ENCODE peak calls at places on chromosomes 5 and 9, in four cellular contexts. C is GM23338, O is heart right ventricle, Q is cardiac fibroblast. Z is an unnamed sample.

GRCh38 chr9:113772121-113772885 is 103.8 kb upstream of the ZNF618 start:
- DNase-seq in C (no peak), O (no peak), Q (peak), Z (no peak)

GRCh38 chr5:37754976-37755375 is 84.9 kb downstream of the GDNF start:
- DNase-seq in C (no peak), O (no peak), Q (no peak), Z (no peak)

GRCh38 chr5:665956-666711 is 27.0 kb downstream of the TPPP start:
- DNase-seq in C (no peak), O (no peak), Q (no peak), Z (no peak)

GRCh38 chr5:105506692-105507277 is 1944.2 kb upstream of the NUDT12 start:
- DNase-seq in C (peak), O (no peak), Q (peak), Z (no peak)

GRCh38 chr9:121369595-121370265 is at the start of gene STOM:
- DNase-seq in C (peak), O (peak), Q (peak), Z (no peak)

GRCh38 chr9:114613919-114614318 is 2.8 kb downstream of the TMEM268 start:
- DNase-seq in C (no peak), O (no peak), Q (no peak), Z (no peak)

GRCh38 chr5:66666778-66667177 is 70.6 kb downstream of the MAST4 start:
- DNase-seq in C (peak), O (peak), Q (no peak), Z (no peak)

GRCh38 chr5:14399054-14399657 is 182.4 kb upstream of the OTULINL start:
- DNase-seq in C (peak), O (no peak), Q (peak), Z (no peak)

GRCh38 chr5:62030326-62030725 is 275.7 kb upstream of the KIF2A start:
- DNase-seq in C (no peak), O (no peak), Q (no peak), Z (no peak)

GRCh38 chr5:150562832-150563231 is 54.9 kb downstream of the NDST1 start:
- DNase-seq in C (peak), O (no peak), Q (peak), Z (no peak)

GRCh38 chr9:114089206-114089840 is 9.8 kb downstream of the KIF12 start:
- DNase-seq in C (no peak), O (no peak), Q (no peak), Z (no peak)

GRCh38 chr9:89935115-89935514 is 330.3 kb downstream of the GADD45G start:
- DNase-seq in C (no peak), O (no peak), Q (no peak), Z (no peak)

GRCh38 chr9:122374885-122375420 is 4.1 kb downstream of the PTGS1 start:
- DNase-seq in C (peak), O (peak), Q (peak), Z (no peak)

GRCh38 chr5:173830421-173830820 is 57.7 kb upstream of the CPEB4 start:
- DNase-seq in C (no peak), O (no peak), Q (no peak), Z (no peak)

GRCh38 chr9:134461436-134461982 is 135.3 kb downstream of the RXRA start:
- DNase-seq in C (no peak), O (no peak), Q (peak), Z (no peak)

GRCh38 chr9:122904466-122904822 is 715 bp downstream of the RC3H2 start:
- DNase-seq in C (peak), O (no peak), Q (peak), Z (peak)

GRCh38 chr5:59893436-59894227 is at the start of gene PDE4D:
- DNase-seq in C (peak), O (peak), Q (peak), Z (no peak)

GRCh38 chr9:111937781-111938426 is 41.3 kb downstream of the UGCG start:
- DNase-seq in C (no peak), O (peak), Q (peak), Z (peak)

GRCh38 chr5:136192526-136193395 is at the start of gene SMIM32:
- DNase-seq in C (peak), O (no peak), Q (peak), Z (no peak)

GRCh38 chr5:168727547-168728120 is 148.5 kb upstream of the PANK3 start:
- DNase-seq in C (no peak), O (no peak), Q (no peak), Z (no peak)

GRCh38 chr9:89519393-89519805 is 21.5 kb upstream of the SEMA4D start:
- DNase-seq in C (no peak), O (no peak), Q (peak), Z (no peak)

GRCh38 chr9:87336914-87337333 is 160.7 kb upstream of the DAPK1 start:
- DNase-seq in C (peak), O (no peak), Q (peak), Z (no peak)

GRCh38 chr9:128702949-128703615 is 779 bp downstream of the PKN3 start:
- DNase-seq in C (peak), O (peak), Q (no peak), Z (no peak)

GRCh38 chr5:125578551-125578950 is 832.1 kb upstream of the ZNF608 start:
- DNase-seq in C (no peak), O (no peak), Q (no peak), Z (no peak)

GRCh38 chr5:125576823-125577222 is 830.4 kb upstream of the ZNF608 start:
- DNase-seq in C (no peak), O (no peak), Q (no peak), Z (no peak)

GRCh38 chr5:125575561-125576504 is 829.4 kb upstream of the ZNF608 start:
- DNase-seq in C (peak), O (no peak), Q (no peak), Z (no peak)
- TF ChIP-seq CTCF in C (peak), O (no peak), Q (no peak), Z (no peak)

GRCh38 chr5:180205936-180206335 is 3.1 kb downstream of the RASGEF1C start:
- DNase-seq in C (no peak), O (no peak), Q (no peak), Z (no peak)

GRCh38 chr5:180206993-180207392 is 2.0 kb downstream of the RASGEF1C start:
- DNase-seq in C (no peak), O (no peak), Q (no peak), Z (no peak)

GRCh38 chr5:180202939-180203573 is 6.0 kb downstream of the RASGEF1C start:
- DNase-seq in C (no peak), O (no peak), Q (peak), Z (no peak)

GRCh38 chr5:180201051-180201987 is 7.7 kb downstream of the RASGEF1C start:
- DNase-seq in C (peak), O (no peak), Q (peak), Z (no peak)

DNA sequence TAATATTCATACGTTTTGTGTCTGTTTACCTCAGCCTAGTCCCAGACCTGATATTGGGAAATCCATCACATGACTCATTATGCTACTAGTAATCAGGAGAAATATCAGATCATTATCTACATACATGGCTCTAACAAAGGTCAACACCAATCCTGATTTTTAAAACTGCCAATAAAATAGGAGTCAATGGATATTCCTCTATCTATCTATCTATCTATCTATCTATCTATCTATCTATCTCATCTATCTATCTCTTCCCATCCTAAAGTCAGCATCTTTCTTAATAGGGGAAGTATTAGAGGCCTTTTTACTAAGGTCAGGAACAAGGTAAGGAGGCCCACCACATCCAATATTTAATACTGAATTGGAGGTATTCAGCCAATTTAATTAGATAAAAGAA is 4.6 kb downstream of the RASGEF1C start:
- DNase-seq in C (no peak), O (no peak), Q (no peak), Z (no peak)
- TF ChIP-seq CTCF in C (no peak), O (no peak), Q (no peak), Z (no peak)

GRCh38 chr5:117077142-117077541 is 502.5 kb upstream of the SEMA6A start:
- DNase-seq in C (peak), O (no peak), Q (peak), Z (no peak)
- TF ChIP-seq CTCF in C (peak), O (no peak), Q (peak), Z (no peak)

GRCh38 chr5:165334186-165334585 is 1828.8 kb downstream of the MAT2B start:
- DNase-seq in C (no peak), O (no peak), Q (no peak), Z (no peak)
- TF ChIP-seq CTCF in C (no peak), O (no peak), Q (no peak), Z (no peak)

GRCh38 chr5:149237662-149238061 is 34.0 kb upstream of the AFAP1L1 start:
- DNase-seq in C (peak), O (no peak), Q (no peak), Z (no peak)

GRCh38 chr5:149240354-149240998 is 31.2 kb upstream of the AFAP1L1 start:
- DNase-seq in C (no peak), O (peak), Q (no peak), Z (peak)

GRCh38 chr5:149239917-149240316 is 31.7 kb upstream of the AFAP1L1 start:
- DNase-seq in C (no peak), O (no peak), Q (no peak), Z (no peak)

GRCh38 chr5:149235841-149236240 is 35.8 kb upstream of the AFAP1L1 start:
- DNase-seq in C (no peak), O (peak), Q (no peak), Z (no peak)

GRCh38 chr5:149238540-149238939 is 33.1 kb upstream of the AFAP1L1 start:
- DNase-seq in C (no peak), O (no peak), Q (no peak), Z (no peak)
- TF ChIP-seq CTCF in C (peak), O (no peak), Q (no peak), Z (no peak)

GRCh38 chr5:7473115-7473514 is 77.2 kb downstream of the ADCY2 start:
- DNase-seq in C (no peak), O (no peak), Q (no peak), Z (no peak)

GRCh38 chr5:7473668-7474215 is 77.8 kb downstream of the ADCY2 start:
- DNase-seq in C (peak), O (no peak), Q (no peak), Z (no peak)

GRCh38 chr5:7471710-7472109 is 75.8 kb downstream of the ADCY2 start:
- DNase-seq in C (no peak), O (no peak), Q (no peak), Z (no peak)

GRCh38 chr5:7478459-7478858 is 82.5 kb downstream of the ADCY2 start:
- DNase-seq in C (no peak), O (no peak), Q (no peak), Z (no peak)

DNA sequence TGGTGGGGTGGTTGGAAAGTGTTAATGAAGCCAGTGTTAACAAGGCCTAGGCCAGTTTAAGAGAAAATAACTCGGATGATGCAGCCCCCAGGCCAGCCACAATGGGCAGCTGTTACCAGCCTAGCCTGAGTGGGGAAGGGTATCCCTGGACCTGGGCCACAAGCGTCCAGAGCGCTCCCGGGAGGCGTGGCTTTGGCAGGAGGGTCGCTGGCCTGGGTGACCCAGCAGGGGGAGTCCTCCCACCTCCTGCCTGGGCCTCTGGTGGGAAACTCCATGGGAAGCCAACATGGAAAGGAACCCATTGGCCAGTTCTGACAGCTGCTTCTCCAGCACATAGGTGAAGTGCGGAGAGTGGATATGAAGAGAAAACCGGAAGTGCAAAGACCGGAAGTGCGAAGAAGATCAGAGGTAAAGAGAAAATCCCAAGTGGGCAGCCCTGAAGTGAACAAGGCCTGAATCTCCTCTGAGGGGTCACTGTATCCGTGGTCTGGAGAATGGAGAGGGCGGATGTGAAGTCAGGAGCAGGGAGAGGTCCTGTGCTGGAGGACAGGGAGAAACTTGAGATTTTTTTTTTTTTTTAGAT is 79.0 kb downstream of the ADCY2 start:
- DNase-seq in C (peak), O (no peak), Q (no peak), Z (no peak)
- TF ChIP-seq CTCF in C (peak), O (no peak), Q (no peak), Z (no peak)

GRCh38 chr5:131496400-131496713 is 138.7 kb downstream of the RAPGEF6 start:
- DNase-seq in C (no peak), O (no peak), Q (no peak), Z (no peak)
- TF ChIP-seq CTCF in C (no peak), O (no peak), Q (no peak), Z (no peak)

GRCh38 chr9:125407432-125407973 is 145.9 kb downstream of the GAPVD1 start:
- DNase-seq in C (no peak), O (no peak), Q (no peak), Z (no peak)
- TF ChIP-seq CTCF in C (no peak), O (no peak), Q (no peak), Z (no peak)

DNA sequence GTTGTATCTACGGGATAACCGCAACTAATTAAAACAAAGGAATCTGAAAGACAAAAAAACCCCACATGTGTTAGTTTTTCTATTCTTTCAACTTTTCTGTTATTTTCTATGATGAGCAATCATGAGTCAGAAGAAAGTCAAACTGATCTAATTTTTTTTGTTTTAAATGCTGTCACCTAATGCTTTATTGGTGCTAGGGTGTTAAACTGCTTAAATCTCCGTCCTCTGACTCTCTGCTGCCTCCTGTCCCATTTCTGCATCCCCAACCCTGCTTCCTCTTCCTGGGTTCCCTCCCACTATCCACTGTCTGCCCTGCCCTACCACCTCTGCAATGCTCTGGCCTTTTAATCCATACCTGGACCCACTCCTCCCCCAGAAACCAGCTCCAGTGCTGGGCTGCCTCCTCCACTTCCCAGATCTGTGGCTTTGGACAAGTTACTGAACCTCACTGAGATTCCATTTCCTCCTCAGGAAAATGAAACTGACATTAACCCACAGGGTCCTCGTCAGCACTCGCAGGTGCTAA is 15.7 kb downstream of the PTPN3 start:
- DNase-seq in C (no peak), O (no peak), Q (no peak), Z (no peak)
- TF ChIP-seq CTCF in C (no peak), O (no peak), Q (no peak), Z (no peak)

Z was measured in natural killer cell.